ENCODE peak calls at places on chromosome 1, in five cellular contexts. F is brain microvascular endothelial cell, K is osteoblast, C is esophagus squamous epithelium, L is psoas muscle. A is an unnamed sample.

GRCh38 chr1:18606443-18607288 is 24.0 kb upstream of the PAX7 start:
- DNase-seq in F (no peak), K (no peak), C (no peak), L (no peak), A (no peak)

GRCh38 chr1:204568576-204569206 is 52.5 kb downstream of the MDM4 start:
- DNase-seq in F (no peak), K (no peak), C (no peak), L (no peak), A (no peak)

GRCh38 chr1:46520063-46520911 is 30.7 kb downstream of the DMBX1 start:
- DNase-seq in F (peak; percentile 83), K (peak; percentile 98), C (no peak), L (peak; percentile 43), A (no peak)

GRCh38 chr1:202005958-202006357 is 4.4 kb upstream of the ELF3 start:
- DNase-seq in F (no peak), K (peak; percentile 85), C (no peak), L (no peak), A (no peak)

GRCh38 chr1:224459051-224459450 is 24.5 kb upstream of the WDR26 start:
- DNase-seq in F (no peak), K (no peak), C (no peak), L (no peak), A (no peak)

GRCh38 chr1:173996995-173997394 is 25.2 kb downstream of the RC3H1 start:
- DNase-seq in F (no peak), K (no peak), C (no peak), L (no peak), A (no peak)

GRCh38 chr1:27959792-27960603 is at the start of gene XKR8:
- DNase-seq in F (peak; percentile 51), K (peak; percentile 99), C (peak; percentile 29), L (peak; percentile 85), A (no peak)

GRCh38 chr1:154808261-154808908 is 61.7 kb downstream of the KCNN3 start:
- DNase-seq in F (no peak), K (no peak), C (no peak), L (peak; percentile 54), A (no peak)

GRCh38 chr1:17648457-17649145 is 106.5 kb upstream of the ACTL8 start:
- DNase-seq in F (no peak), K (no peak), C (no peak), L (no peak), A (no peak)

GRCh38 chr1:11592752-11593151 is 61.5 kb downstream of the FBXO2 start:
- DNase-seq in F (no peak), K (no peak), C (no peak), L (no peak), A (no peak)

GRCh38 chr1:34858901-34859441 is 578 bp downstream of the SMIM12 start:
- DNase-seq in F (peak; percentile 31), K (peak; percentile 93), C (no peak), L (peak; percentile 64), A (no peak)

GRCh38 chr1:46193984-46194570 is 4.2 kb downstream of the POMGNT1 start:
- DNase-seq in F (no peak), K (no peak), C (no peak), L (no peak), A (no peak)

GRCh38 chr1:9385801-9386573 is 93.3 kb downstream of the SPSB1 start:
- DNase-seq in F (no peak), K (peak; percentile 69), C (no peak), L (no peak), A (no peak)
- H3K27ac ChIP-seq in F (no peak overlapping the region), K (no peak overlapping the region), C (peak overlapping the region; percentile 39), L (peak overlapping the region; percentile 81), A (no peak overlapping the region)

DNA sequence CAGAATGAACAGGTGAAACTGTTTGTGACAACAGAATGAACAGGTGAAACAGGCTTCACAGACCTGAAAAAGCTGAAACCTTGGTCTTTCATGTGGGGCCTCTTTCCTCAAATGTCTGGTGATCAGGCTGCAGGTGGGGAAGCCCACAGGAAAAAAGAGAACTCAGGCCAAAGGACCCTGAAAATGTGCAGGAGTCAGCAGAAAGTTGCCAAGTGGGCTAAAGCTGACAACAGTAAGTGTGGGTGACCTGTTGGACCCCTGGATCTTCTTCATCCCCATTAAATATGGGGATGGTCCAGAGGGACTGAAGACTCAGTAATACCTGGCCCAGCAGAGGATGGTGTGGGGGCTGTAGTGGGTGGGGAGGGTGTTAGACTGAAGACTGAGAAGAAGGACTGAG is 9.1 kb upstream of the CHIT1 start:
- DNase-seq in F (no peak), K (no peak), C (no peak), L (no peak), A (no peak)
- H3K27ac ChIP-seq in F (no peak overlapping the region), K (no peak overlapping the region), C (no peak overlapping the region), L (no peak overlapping the region), A (no peak overlapping the region)

GRCh38 chr1:29811247-29811646 is 574.9 kb downstream of the PTPRU start:
- DNase-seq in F (no peak), K (no peak), C (no peak), L (no peak), A (no peak)

GRCh38 chr1:29809446-29810120 is 573.3 kb downstream of the PTPRU start:
- DNase-seq in F (no peak), K (no peak), C (no peak), L (no peak), A (no peak)

GRCh38 chr1:29810121-29811120 is 574.1 kb downstream of the PTPRU start:
- DNase-seq in F (no peak), K (no peak), C (no peak), L (no peak), A (no peak)

GRCh38 chr1:29811727-29812396 is 575.5 kb downstream of the PTPRU start:
- DNase-seq in F (no peak), K (no peak), C (no peak), L (no peak), A (no peak)

DNA sequence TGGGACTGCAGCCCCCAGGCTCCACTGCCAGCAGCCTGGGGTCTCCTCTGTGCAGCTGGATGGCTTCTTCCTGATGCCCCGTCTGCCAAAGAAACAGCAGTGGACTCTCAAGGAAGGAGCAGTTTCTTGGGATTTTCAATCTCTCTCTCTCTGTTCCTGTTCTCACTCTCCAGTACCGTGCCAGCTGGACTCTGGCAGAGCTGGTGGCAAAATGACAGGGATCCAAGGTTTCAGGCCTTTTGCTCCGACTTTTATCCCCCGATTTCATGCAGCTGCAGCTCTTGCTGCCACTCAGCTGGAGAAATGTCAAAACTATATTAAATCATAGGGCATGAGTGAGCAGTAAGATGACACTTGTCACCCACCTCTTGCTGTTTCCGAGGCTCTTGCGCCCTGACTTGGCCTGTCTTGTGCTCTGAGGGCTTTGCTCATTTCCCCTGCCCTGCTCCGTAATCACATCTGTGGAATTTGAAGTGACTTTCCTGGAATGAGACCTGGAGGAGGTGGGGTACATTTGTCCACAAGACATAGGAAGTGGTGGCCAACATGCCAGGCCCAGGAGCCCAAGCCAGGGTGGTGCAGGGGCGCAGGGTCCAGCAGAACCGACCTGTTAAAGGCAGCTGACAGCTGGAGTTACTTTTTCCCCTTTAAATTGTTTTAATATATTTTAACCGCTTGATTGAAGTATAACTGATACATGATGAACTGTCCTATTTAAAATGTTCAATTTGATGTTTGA is 576.2 kb downstream of the PTPRU start:
- DNase-seq in F (no peak), K (no peak), C (no peak), L (no peak), A (no peak)
- H3K27ac ChIP-seq in F (no peak overlapping the region), K (no peak overlapping the region), C (no peak overlapping the region), L (no peak overlapping the region), A (no peak overlapping the region)

DNA sequence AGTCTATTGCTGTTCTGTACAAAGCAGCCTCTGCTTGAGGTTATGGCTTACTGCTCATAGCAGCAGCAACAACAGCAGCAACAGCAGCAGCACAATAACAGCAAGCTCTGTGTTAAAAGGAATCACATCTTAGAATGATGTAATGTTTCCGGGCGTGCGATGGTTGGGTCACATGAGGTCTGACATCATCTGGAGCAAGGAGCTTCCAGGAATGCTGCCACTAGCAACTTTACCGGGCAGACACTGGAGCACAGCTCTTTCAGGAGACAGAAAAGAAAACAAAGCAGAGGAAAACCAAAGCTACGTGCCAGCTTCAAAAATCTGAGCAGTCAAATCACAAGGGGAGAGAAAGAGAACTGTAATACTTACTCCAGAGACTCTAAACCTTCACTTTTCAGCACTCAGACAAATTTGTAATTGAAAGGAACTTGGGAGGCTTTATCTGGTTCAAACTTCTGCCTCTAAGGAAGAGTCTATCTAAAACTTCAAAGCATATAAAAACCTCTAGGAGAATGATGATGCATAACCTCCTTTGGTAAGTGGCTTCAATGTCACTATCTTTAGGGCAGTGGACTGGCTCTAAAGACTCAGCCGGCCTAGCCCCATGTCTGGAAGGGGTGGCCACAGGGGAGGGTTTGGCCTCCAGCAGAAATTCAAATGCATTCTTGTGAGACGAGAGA is 28.3 kb upstream of the RAB3GAP2 start:
- DNase-seq in F (peak; percentile 97), K (peak; percentile 75), C (no peak), L (peak; percentile 63), A (peak; percentile 36)
- H3K27ac ChIP-seq in F (peak overlapping the region; percentile 64), K (peak overlapping the region; percentile 91), C (peak overlapping the region; percentile 58), L (peak overlapping the region; percentile 70), A (peak overlapping the region; percentile 73)

GRCh38 chr1:109623601-109624161 is 4.0 kb downstream of the AMPD2 start:
- DNase-seq in F (no peak), K (peak; percentile 92), C (no peak), L (peak; percentile 49), A (no peak)
- H3K27ac ChIP-seq in F (no peak overlapping the region), K (peak overlapping the region; percentile 93), C (peak overlapping the region; percentile 44), L (no peak overlapping the region), A (no peak overlapping the region)